ENCODE peak calls at places on chromosome 7, in ten cellular contexts. K, E, Y, D, O, F, G, Q, T and H are unnamed samples.

GRCh38 chr7:137703291-137704010 is 143.3 kb downstream of the DGKI start:
- DNase-seq in K (no peak), E (no peak), Y (no peak), D (no peak), O (no peak), F (no peak), G (no peak), Q (no peak), T (no peak), H (no peak)

GRCh38 chr7:55128693-55129394 is 110.0 kb downstream of the EGFR start:
- DNase-seq in K (no peak), E (peak; percentile 57), Y (no peak), D (no peak), O (no peak), F (no peak), G (no peak), Q (no peak), T (no peak), H (no peak)

GRCh38 chr7:1200045-1200444 is 32.6 kb upstream of the UNCX start:
- DNase-seq in K (no peak), E (no peak), Y (no peak), D (no peak), O (no peak), F (no peak), G (no peak), Q (no peak), T (no peak), H (no peak)

GRCh38 chr7:104045183-104045582 is 55.7 kb upstream of the RELN start:
- DNase-seq in K (no peak), E (no peak), Y (no peak), D (no peak), O (no peak), F (no peak), G (no peak), Q (no peak), T (no peak), H (no peak)

GRCh38 chr7:47046949-47047348 is 535.0 kb downstream of the TNS3 start:
- DNase-seq in K (no peak), E (no peak), Y (no peak), D (no peak), O (no peak), F (no peak), G (no peak), Q (no peak), T (no peak), H (no peak)

GRCh38 chr7:155283565-155284194 is 14.0 kb upstream of the INSIG1 start:
- DNase-seq in K (no peak), E (no peak), Y (no peak), D (no peak), O (no peak), F (no peak), G (no peak), Q (no peak), T (no peak), H (no peak)

GRCh38 chr7:152145853-152146466 is 120.5 kb downstream of the GALNT11 start:
- DNase-seq in K (no peak), E (peak; percentile 50), Y (no peak), D (no peak), O (no peak), F (peak; percentile 45), G (peak; percentile 28), Q (peak; percentile 26), T (no peak), H (no peak)

GRCh38 chr7:106187613-106188350 is 75.7 kb upstream of the SYPL1 start:
- DNase-seq in K (no peak), E (no peak), Y (no peak), D (no peak), O (no peak), F (no peak), G (no peak), Q (no peak), T (no peak), H (no peak)

GRCh38 chr7:55375237-55375636 is 10.1 kb downstream of the LANCL2 start:
- DNase-seq in K (no peak), E (no peak), Y (no peak), D (no peak), O (no peak), F (no peak), G (no peak), Q (no peak), T (no peak), H (no peak)

GRCh38 chr7:152126741-152127140 is 101.3 kb downstream of the GALNT11 start:
- DNase-seq in K (no peak), E (no peak), Y (no peak), D (no peak), O (no peak), F (no peak), G (no peak), Q (no peak), T (no peak), H (no peak)

GRCh38 chr7:85621286-85621685 is 434.4 kb upstream of the SEMA3D start:
- DNase-seq in K (no peak), E (no peak), Y (no peak), D (no peak), O (no peak), F (no peak), G (no peak), Q (no peak), T (no peak), H (no peak)

GRCh38 chr7:127413962-127414361 is 21.5 kb upstream of the ZNF800 start:
- DNase-seq in K (no peak), E (no peak), Y (no peak), D (no peak), O (no peak), F (no peak), G (no peak), Q (no peak), T (no peak), H (peak; percentile 13)

GRCh38 chr7:96236198-96237039 is 85.5 kb downstream of the SLC25A13 start:
- DNase-seq in K (no peak), E (no peak), Y (no peak), D (no peak), O (no peak), F (no peak), G (no peak), Q (peak; percentile 27), T (no peak), H (no peak)

GRCh38 chr7:107277331-107277730 is 108.5 kb downstream of the HBP1 start:
- DNase-seq in K (no peak), E (no peak), Y (no peak), D (no peak), O (no peak), F (no peak), G (no peak), Q (no peak), T (no peak), H (no peak)